ENCODE peak calls at places on chromosomes 3 and 15, in five cellular contexts. N is transverse colon, A is thoracic aorta, B is DND-41, T is sigmoid colon. X is an unnamed sample.

GRCh38 chr3:196793224-196793623 is 53.6 kb downstream of the PAK2 start:
- DNase-seq in N (no peak), A (no peak), B (no peak), T (no peak), X (peak; percentile 19)

GRCh38 chr3:76570436-76571057 is 469.4 kb upstream of the ROBO2 start:
- DNase-seq in N (no peak), A (no peak), B (no peak), T (no peak), X (no peak)

GRCh38 chr3:11556234-11556633 is 87.5 kb downstream of the VGLL4 start:
- DNase-seq in N (no peak), A (no peak), B (no peak), T (no peak), X (no peak)

GRCh38 chr3:25910997-25911396 is 121.1 kb downstream of the OXSM start:
- DNase-seq in N (peak; percentile 44), A (no peak), B (peak; percentile 34), T (no peak), X (no peak)

GRCh38 chr15:97235285-97235985 is 725.1 kb upstream of the ARRDC4 start:
- DNase-seq in N (peak; percentile 46), A (no peak), B (peak; percentile 32), T (no peak), X (peak; percentile 48)

GRCh38 chr3:88113311-88114162 is 36.2 kb upstream of the C3orf38 start:
- DNase-seq in N (peak; percentile 53), A (peak; percentile 14), B (peak; percentile 71), T (no peak), X (peak; percentile 77)

GRCh38 chr3:87206070-87206469 is 21.0 kb upstream of the CHMP2B start:
- DNase-seq in N (no peak), A (no peak), B (no peak), T (no peak), X (peak; percentile 94)

GRCh38 chr3:70061111-70061510 is 61.6 kb downstream of the SAMMSON start:
- DNase-seq in N (no peak), A (no peak), B (no peak), T (no peak), X (no peak)

GRCh38 chr3:58237238-58237939 is at the start of gene ABHD6:
- DNase-seq in N (peak; percentile 82), A (peak; percentile 32), B (peak; percentile 81), T (peak; percentile 89), X (peak; percentile 76)

GRCh38 chr15:49814709-49815108 is 193.9 kb downstream of the DTWD1 start:
- DNase-seq in N (no peak), A (no peak), B (no peak), T (no peak), X (no peak)

GRCh38 chr15:36899696-36900095 is 200.7 kb downstream of the MEIS2 start:
- DNase-seq in N (no peak), A (no peak), B (no peak), T (no peak), X (no peak)

GRCh38 chr15:82044373-82045178 is 1.2 kb downstream of the MEX3B start:
- DNase-seq in N (peak; percentile 26), A (no peak), B (peak; percentile 8), T (peak; percentile 79), X (no peak)

GRCh38 chr15:73927476-73928240 is 1.4 kb downstream of the LOXL1 start:
- DNase-seq in N (peak; percentile 70), A (no peak), B (no peak), T (no peak), X (peak; percentile 65)

GRCh38 chr15:80711886-80712285 is 16.8 kb downstream of the ABHD17C start:
- DNase-seq in N (no peak), A (no peak), B (no peak), T (no peak), X (no peak)

GRCh38 chr3:183518446-183519185 is 36.9 kb downstream of the KLHL6 start:
- DNase-seq in N (no peak), A (no peak), B (no peak), T (no peak), X (no peak)

DNA sequence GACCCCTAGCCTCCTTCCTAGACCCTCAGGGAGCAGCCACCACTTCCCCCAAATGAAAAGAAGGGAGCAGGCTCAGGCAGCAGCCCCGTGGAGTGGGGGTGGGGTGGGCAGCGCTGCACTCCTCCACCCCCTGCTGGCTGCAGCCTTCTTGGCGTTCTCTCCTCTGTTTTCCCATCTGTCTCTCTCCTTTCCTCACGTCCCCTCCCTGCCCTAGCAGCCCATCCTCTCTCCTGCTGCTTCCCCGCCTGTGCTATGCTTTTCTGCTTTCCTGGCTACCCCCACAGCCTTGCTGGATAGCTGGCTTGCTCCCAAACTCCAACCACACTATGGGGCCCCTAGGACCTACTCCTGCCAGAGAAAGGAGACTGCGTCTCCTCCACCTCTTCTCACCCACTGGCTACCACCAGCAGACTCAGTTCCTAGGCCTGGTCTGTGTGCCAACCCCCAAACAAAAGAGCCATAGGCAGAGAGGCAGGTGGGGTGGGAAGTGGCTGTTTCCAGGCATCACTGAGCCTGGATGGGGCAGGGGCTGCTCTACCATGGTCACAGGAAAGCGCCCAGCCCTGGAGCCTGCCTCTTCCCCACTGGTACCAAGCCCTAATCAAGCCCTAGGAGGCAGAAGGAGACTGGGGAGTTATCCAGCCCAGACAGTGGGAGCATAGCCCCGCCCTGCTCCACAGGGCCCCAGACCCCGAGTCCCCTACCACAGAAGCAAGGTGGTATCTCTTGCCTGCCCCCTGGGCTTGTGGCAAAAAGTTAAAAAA is 3.4 kb upstream of the DISP2 start:
- DNase-seq in N (peak; percentile 11), A (no peak), B (peak; percentile 41), T (no peak), X (no peak)
- H3K4me3 ChIP-seq in N (peak overlapping the region; percentile 50), A (no peak overlapping the region), B (no peak overlapping the region), T (no peak overlapping the region), X (peak overlapping the region; percentile 60)

GRCh38 chr3:163863146-163863545 is 1215.2 kb downstream of the SI start:
- DNase-seq in N (no peak), A (no peak), B (no peak), T (no peak), X (no peak)
- H3K4me1 ChIP-seq in N (no peaks in the 10 kb centered on the region), A (no peaks in the 10 kb centered on the region), B (no peaks in the 10 kb centered on the region), T (no peaks in the 10 kb centered on the region), X (no peaks in the 10 kb centered on the region)

GRCh38 chr15:95162967-95163531 is 931.7 kb downstream of the MCTP2 start:
- DNase-seq in N (no peak), A (no peak), B (no peak), T (peak; percentile 70), X (no peak)
- H3K27ac ChIP-seq in N (peak overlapping the region; percentile 7), A (peak overlapping the region; percentile 78), B (no peak overlapping the region), T (peak overlapping the region; percentile 38), X (no peak overlapping the region)

DNA sequence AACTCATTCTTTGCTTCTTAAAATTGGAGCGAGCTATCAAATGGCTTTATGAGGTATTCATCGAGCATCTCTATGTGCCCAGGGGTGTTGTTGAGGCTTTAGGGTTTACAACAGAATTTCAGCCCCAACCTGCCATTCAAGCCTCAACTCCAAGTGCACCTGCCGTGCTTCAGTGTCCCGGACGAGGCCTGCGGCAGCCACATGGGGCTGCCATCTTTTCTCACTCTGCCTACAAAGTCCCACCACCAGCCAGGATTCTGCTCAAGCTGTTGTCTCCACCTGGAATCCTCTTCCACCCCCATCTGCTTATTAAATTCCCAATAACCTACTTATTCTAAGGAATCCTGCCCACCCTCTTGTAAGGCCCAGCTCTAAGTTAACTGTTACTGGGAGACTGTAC is 242.4 kb downstream of the OPA1 start:
- DNase-seq in N (no peak), A (no peak), B (no peak), T (no peak), X (no peak)
- H3K4me3 ChIP-seq in N (no peak overlapping the region), A (no peak overlapping the region), B (no peak overlapping the region), T (no peak overlapping the region), X (no peak overlapping the region)

DNA sequence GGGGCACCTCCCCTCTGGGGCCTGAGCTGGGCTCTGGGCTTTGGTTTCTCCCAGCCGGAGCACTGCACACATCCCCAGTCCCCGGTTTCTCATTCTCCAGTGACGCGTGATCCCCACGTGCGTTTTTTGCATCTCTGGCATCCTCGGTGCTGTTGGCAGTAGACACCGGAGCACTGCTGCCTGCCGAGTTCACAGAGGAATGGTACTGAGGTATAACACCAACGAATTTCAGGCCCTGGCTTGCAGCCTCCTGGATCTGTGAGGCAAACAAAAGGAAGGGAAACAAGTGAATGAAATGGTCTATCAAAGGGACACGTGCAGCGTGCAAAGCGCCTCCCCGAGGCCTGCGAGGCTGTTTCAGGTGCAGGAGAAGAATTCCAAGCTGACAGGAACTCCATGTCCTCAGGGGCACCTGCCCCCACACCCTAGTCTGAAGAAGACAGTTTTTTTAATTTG is 112.9 kb downstream of the OXNAD1 start:
- DNase-seq in N (no peak), A (no peak), B (peak; percentile 66), T (no peak), X (no peak)
- H3K4me1 ChIP-seq in N (no peaks in the 10 kb centered on the region), A (peaks cover 4% of the 10 kb centered on the region), B (peaks cover 73% of the 10 kb centered on the region), T (peaks cover 9% of the 10 kb centered on the region), X (no peaks in the 10 kb centered on the region)